ENCODE peak calls at places on chromosomes 11 and 22, in five cellular contexts. One of them, this sample, is unnamed.

GRCh38 chr11:61840371-61840770 is 12.3 kb downstream of the FADS2 start:
- DNase-seq in GM12878: no peak
- DNase-seq in IMR-90: no peak
- DNase-seq in neural progenitor cell: no peak
- DNase-seq in Karpas-422: no peak
- DNase-seq in this sample: no peak

GRCh38 chr11:111585371-111585770 is 16.9 kb upstream of the SIK2 start:
- DNase-seq in GM12878: no peak
- DNase-seq in IMR-90: peak; percentile 90
- DNase-seq in neural progenitor cell: no peak
- DNase-seq in Karpas-422: peak; percentile 78
- DNase-seq in this sample: no peak

GRCh38 chr11:82270870-82271269 is 462.8 kb downstream of the FAM181B start:
- DNase-seq in GM12878: no peak
- DNase-seq in IMR-90: no peak
- DNase-seq in neural progenitor cell: no peak
- DNase-seq in Karpas-422: no peak
- DNase-seq in this sample: peak; percentile 29

GRCh38 chr22:41968601-41969000 is 642 bp upstream of the SEPTIN3 start:
- DNase-seq in GM12878: no peak
- DNase-seq in IMR-90: peak; percentile 42
- DNase-seq in neural progenitor cell: no peak
- DNase-seq in Karpas-422: no peak
- DNase-seq in this sample: no peak

GRCh38 chr11:46393759-46394158 is 2.2 kb upstream of the CHRM4 start:
- DNase-seq in GM12878: no peak
- DNase-seq in IMR-90: no peak
- DNase-seq in neural progenitor cell: no peak
- DNase-seq in Karpas-422: no peak
- DNase-seq in this sample: peak; percentile 38

GRCh38 chr11:6991227-6991626 is 28.9 kb downstream of the ZNF214 start:
- DNase-seq in GM12878: no peak
- DNase-seq in IMR-90: no peak
- DNase-seq in neural progenitor cell: peak; percentile 5
- DNase-seq in Karpas-422: no peak
- DNase-seq in this sample: no peak

GRCh38 chr11:100515087-100515486 is 172.0 kb upstream of the ARHGAP42 start:
- DNase-seq in GM12878: no peak
- DNase-seq in IMR-90: peak; percentile 42
- DNase-seq in neural progenitor cell: peak; percentile 10
- DNase-seq in Karpas-422: no peak
- DNase-seq in this sample: no peak

GRCh38 chr11:10310301-10310841 is 5.5 kb downstream of the ADM start:
- DNase-seq in GM12878: no peak
- DNase-seq in IMR-90: peak; percentile 68
- DNase-seq in neural progenitor cell: no peak
- DNase-seq in Karpas-422: no peak
- DNase-seq in this sample: no peak

GRCh38 chr22:23063539-23064380 is 6.6 kb upstream of the GNAZ start:
- DNase-seq in GM12878: no peak
- DNase-seq in IMR-90: no peak
- DNase-seq in neural progenitor cell: no peak
- DNase-seq in Karpas-422: no peak
- DNase-seq in this sample: peak; percentile 31

GRCh38 chr22:23061471-23062280 is 8.6 kb upstream of the GNAZ start:
- DNase-seq in GM12878: no peak
- DNase-seq in IMR-90: no peak
- DNase-seq in neural progenitor cell: no peak
- DNase-seq in Karpas-422: no peak
- DNase-seq in this sample: peak; percentile 46

GRCh38 chr22:23060612-23061400 is 9.5 kb upstream of the GNAZ start:
- DNase-seq in GM12878: no peak
- DNase-seq in IMR-90: no peak
- DNase-seq in neural progenitor cell: no peak
- DNase-seq in Karpas-422: no peak
- DNase-seq in this sample: peak; percentile 44

GRCh38 chr22:23064381-23065068 is 5.8 kb upstream of the GNAZ start:
- DNase-seq in GM12878: no peak
- DNase-seq in IMR-90: no peak
- DNase-seq in neural progenitor cell: no peak
- DNase-seq in Karpas-422: no peak
- DNase-seq in this sample: peak; percentile 75

GRCh38 chr22:23062616-23063538 is 7.4 kb upstream of the GNAZ start:
- DNase-seq in GM12878: no peak
- DNase-seq in IMR-90: no peak
- DNase-seq in neural progenitor cell: no peak
- DNase-seq in Karpas-422: no peak
- DNase-seq in this sample: peak; percentile 68
- H3K4me2 ChIP-seq in GM12878: no peak overlapping the region
- H3K4me2 ChIP-seq in IMR-90: no peak overlapping the region
- H3K4me2 ChIP-seq in neural progenitor cell: no peak overlapping the region
- H3K4me2 ChIP-seq in Karpas-422: no peak overlapping the region
- H3K4me2 ChIP-seq in this sample: no peak overlapping the region

GRCh38 chr22:47504962-47505361 is 742.5 kb downstream of the TBC1D22A start:
- DNase-seq in GM12878: no peak
- DNase-seq in IMR-90: no peak
- DNase-seq in neural progenitor cell: no peak
- DNase-seq in Karpas-422: no peak
- DNase-seq in this sample: no peak

GRCh38 chr22:47497666-47498065 is 735.2 kb downstream of the TBC1D22A start:
- DNase-seq in GM12878: no peak
- DNase-seq in IMR-90: no peak
- DNase-seq in neural progenitor cell: no peak
- DNase-seq in Karpas-422: no peak
- DNase-seq in this sample: no peak

GRCh38 chr22:47495102-47495501 is 732.7 kb downstream of the TBC1D22A start:
- DNase-seq in GM12878: no peak
- DNase-seq in IMR-90: no peak
- DNase-seq in neural progenitor cell: no peak
- DNase-seq in Karpas-422: peak; percentile 75
- DNase-seq in this sample: no peak

GRCh38 chr22:47498969-47499368 is 736.5 kb downstream of the TBC1D22A start:
- DNase-seq in GM12878: no peak
- DNase-seq in IMR-90: no peak
- DNase-seq in neural progenitor cell: no peak
- DNase-seq in Karpas-422: no peak
- DNase-seq in this sample: no peak
- H3K9me3 ChIP-seq in GM12878: no peaks in the 10 kb centered on the region
- H3K9me3 ChIP-seq in IMR-90: peaks cover 34% of the 10 kb centered on the region
- H3K9me3 ChIP-seq in neural progenitor cell: peaks cover 23% of the 10 kb centered on the region
- H3K9me3 ChIP-seq in Karpas-422: peaks cover 16% of the 10 kb centered on the region
- H3K9me3 ChIP-seq in this sample: no peaks in the 10 kb centered on the region

GRCh38 chr11:121419839-121420238 is 32.3 kb upstream of the SORL1 start:
- DNase-seq in GM12878: no peak
- DNase-seq in IMR-90: no peak
- DNase-seq in neural progenitor cell: no peak
- DNase-seq in Karpas-422: no peak
- DNase-seq in this sample: no peak
- H3K4me2 ChIP-seq in GM12878: peak overlapping the region; percentile 7
- H3K4me2 ChIP-seq in IMR-90: no peak overlapping the region
- H3K4me2 ChIP-seq in neural progenitor cell: no peak overlapping the region
- H3K4me2 ChIP-seq in Karpas-422: no peak overlapping the region
- H3K4me2 ChIP-seq in this sample: no peak overlapping the region

GRCh38 chr22:11626422-11626773 is 3901.6 kb upstream of the OR11H1 start:
- DNase-seq in GM12878: no peak
- DNase-seq in IMR-90: no peak
- DNase-seq in neural progenitor cell: no peak
- DNase-seq in Karpas-422: no peak
- DNase-seq in this sample: peak; percentile 38
- H3K9me3 ChIP-seq in GM12878: peaks cover 3% of the 10 kb centered on the region
- H3K9me3 ChIP-seq in IMR-90: peaks cover 53% of the 10 kb centered on the region
- H3K9me3 ChIP-seq in neural progenitor cell: peaks cover 57% of the 10 kb centered on the region
- H3K9me3 ChIP-seq in Karpas-422: peaks cover 47% of the 10 kb centered on the region
- H3K9me3 ChIP-seq in this sample: peaks cover 7% of the 10 kb centered on the region

DNA sequence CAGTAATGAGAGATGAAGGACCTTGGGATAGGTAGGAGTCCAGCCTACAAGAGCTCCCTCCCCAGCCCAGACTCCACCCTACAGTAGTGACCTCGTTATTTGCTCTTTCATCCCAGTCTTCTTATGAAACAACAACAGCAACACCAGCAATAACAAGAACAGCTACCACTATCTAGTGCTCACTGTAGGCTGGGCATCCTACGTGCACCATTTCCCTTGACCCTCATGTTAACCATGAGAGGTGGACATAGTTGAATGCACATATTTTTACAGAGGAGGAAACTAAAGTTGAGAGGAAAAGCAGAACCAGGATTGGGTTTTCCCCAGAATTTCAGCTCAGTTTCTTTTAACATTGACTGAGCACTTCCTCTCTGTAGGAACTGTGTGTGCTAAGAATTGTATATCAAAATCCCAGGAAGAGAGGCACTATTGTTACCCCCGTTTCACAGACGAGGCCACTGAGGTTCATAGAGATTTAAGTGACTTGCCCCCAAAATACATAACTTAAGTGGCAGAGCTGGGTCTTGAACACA is 39.4 kb upstream of the TSPAN18 start:
- DNase-seq in GM12878: no peak
- DNase-seq in IMR-90: no peak
- DNase-seq in neural progenitor cell: no peak
- DNase-seq in Karpas-422: no peak
- DNase-seq in this sample: no peak
- H3K4me2 ChIP-seq in GM12878: no peak overlapping the region
- H3K4me2 ChIP-seq in IMR-90: no peak overlapping the region
- H3K4me2 ChIP-seq in neural progenitor cell: no peak overlapping the region
- H3K4me2 ChIP-seq in Karpas-422: no peak overlapping the region
- H3K4me2 ChIP-seq in this sample: no peak overlapping the region

DNA sequence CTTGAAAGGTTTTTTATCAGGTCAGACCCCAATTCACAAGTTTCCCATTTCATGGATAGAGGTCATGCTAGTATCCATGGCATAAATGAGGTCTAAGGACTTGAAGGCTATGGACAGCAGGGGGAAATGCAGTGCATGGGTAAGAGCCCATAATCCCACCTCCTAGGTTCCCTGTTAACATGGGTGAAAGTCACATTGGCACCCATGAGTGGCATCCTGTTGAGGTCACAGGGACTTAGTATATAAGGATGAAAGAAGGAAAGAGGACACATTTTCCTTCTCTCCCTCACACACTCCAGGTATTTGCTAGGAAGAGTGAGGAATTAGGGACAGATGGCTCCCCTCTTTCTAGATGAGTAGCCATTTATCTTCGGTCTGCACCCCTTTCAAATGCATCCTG is 9.4 kb upstream of the GLYAT start:
- DNase-seq in GM12878: no peak
- DNase-seq in IMR-90: no peak
- DNase-seq in neural progenitor cell: no peak
- DNase-seq in Karpas-422: no peak
- DNase-seq in this sample: no peak
- H3K9me3 ChIP-seq in GM12878: peaks cover 2% of the 10 kb centered on the region
- H3K9me3 ChIP-seq in IMR-90: no peaks in the 10 kb centered on the region
- H3K9me3 ChIP-seq in neural progenitor cell: peaks cover 24% of the 10 kb centered on the region
- H3K9me3 ChIP-seq in Karpas-422: peaks cover 7% of the 10 kb centered on the region
- H3K9me3 ChIP-seq in this sample: no peaks in the 10 kb centered on the region

GRCh38 chr11:107203656-107204055 is 185.4 kb upstream of the GUCY1A2 start:
- DNase-seq in GM12878: no peak
- DNase-seq in IMR-90: no peak
- DNase-seq in neural progenitor cell: no peak
- DNase-seq in Karpas-422: no peak
- DNase-seq in this sample: no peak
- H3K4me2 ChIP-seq in GM12878: no peak overlapping the region
- H3K4me2 ChIP-seq in IMR-90: no peak overlapping the region
- H3K4me2 ChIP-seq in neural progenitor cell: no peak overlapping the region
- H3K4me2 ChIP-seq in Karpas-422: no peak overlapping the region
- H3K4me2 ChIP-seq in this sample: no peak overlapping the region

GRCh38 chr11:2630679-2631078 is 69.1 kb downstream of the KCNQ1OT1 start:
- DNase-seq in GM12878: no peak
- DNase-seq in IMR-90: no peak
- DNase-seq in neural progenitor cell: no peak
- DNase-seq in Karpas-422: no peak
- DNase-seq in this sample: no peak
- H3K9me3 ChIP-seq in GM12878: no peaks in the 10 kb centered on the region
- H3K9me3 ChIP-seq in IMR-90: peaks cover 30% of the 10 kb centered on the region
- H3K9me3 ChIP-seq in neural progenitor cell: peaks cover 41% of the 10 kb centered on the region
- H3K9me3 ChIP-seq in Karpas-422: peaks cover 38% of the 10 kb centered on the region
- H3K9me3 ChIP-seq in this sample: peaks cover 17% of the 10 kb centered on the region